ENCODE peak calls at places on chromosome 1, in eight cellular contexts. J is breast epithelium; C is left ventricle myocardium inferior; S is ovary; Y is CD4-positive, alpha-beta T cell; N is testis; G is heart left ventricle; A is HCT116. X is an unnamed sample.

GRCh38 chr1:157994081-157994581 is 686 bp downstream of the KIRREL1 start:
- DNase-seq in J (no peak), C (no peak), S (peak; percentile 59), Y (no peak), N (peak; percentile 38), G (no peak), A (no peak), X (no peak)

GRCh38 chr1:201790261-201790660 is 38.7 kb upstream of the IPO9 start:
- DNase-seq in J (no peak), C (no peak), S (no peak), Y (no peak), N (no peak), G (no peak), A (no peak), X (peak; percentile 33)

GRCh38 chr1:227391204-227391603 is 72.9 kb upstream of the CDC42BPA start:
- DNase-seq in J (no peak), C (no peak), S (no peak), Y (no peak), N (no peak), G (no peak), A (no peak), X (no peak)

GRCh38 chr1:24275510-24275909 is 43.6 kb upstream of the GRHL3 start:
- DNase-seq in J (no peak), C (no peak), S (no peak), Y (no peak), N (no peak), G (no peak), A (no peak), X (no peak)

GRCh38 chr1:87684194-87684593 is 355.5 kb downstream of the LMO4 start:
- DNase-seq in J (no peak), C (no peak), S (peak; percentile 15), Y (no peak), N (peak; percentile 39), G (no peak), A (no peak), X (no peak)

GRCh38 chr1:200530551-200531261 is 89.8 kb downstream of the KIF14 start:
- DNase-seq in J (no peak), C (no peak), S (no peak), Y (peak; percentile 53), N (no peak), G (no peak), A (no peak), X (no peak)

GRCh38 chr1:189662190-189662589 is 815.5 kb downstream of the BRINP3 start:
- DNase-seq in J (no peak), C (no peak), S (no peak), Y (no peak), N (no peak), G (no peak), A (peak; percentile 67), X (no peak)

GRCh38 chr1:230047114-230047865 is 19.7 kb upstream of the GALNT2 start:
- DNase-seq in J (no peak), C (no peak), S (no peak), Y (no peak), N (no peak), G (no peak), A (peak; percentile 6), X (no peak)

GRCh38 chr1:56095924-56096655 is 483.3 kb downstream of the PLPP3 start:
- DNase-seq in J (peak; percentile 24), C (no peak), S (no peak), Y (no peak), N (no peak), G (no peak), A (no peak), X (peak; percentile 65)

GRCh38 chr1:115142616-115143015 is 53.3 kb upstream of the TSPAN2 start:
- DNase-seq in J (no peak), C (peak; percentile 26), S (peak; percentile 14), Y (no peak), N (peak; percentile 44), G (no peak), A (no peak), X (no peak)

GRCh38 chr1:46619656-46620055 is 3.0 kb upstream of the MOB3C start:
- DNase-seq in J (no peak), C (no peak), S (no peak), Y (no peak), N (no peak), G (no peak), A (no peak), X (no peak)

GRCh38 chr1:172487550-172487949 is 43.7 kb upstream of the PIGC start:
- DNase-seq in J (no peak), C (no peak), S (no peak), Y (no peak), N (no peak), G (no peak), A (no peak), X (no peak)

GRCh38 chr1:112501810-112502641 is 6.7 kb upstream of the WNT2B start:
- DNase-seq in J (peak; percentile 49), C (peak; percentile 74), S (peak; percentile 84), Y (peak; percentile 17), N (peak; percentile 86), G (peak; percentile 82), A (no peak), X (peak; percentile 33)

GRCh38 chr1:151292207-151293030 is 10.3 kb downstream of the ZNF687 start:
- DNase-seq in J (no peak), C (no peak), S (no peak), Y (no peak), N (no peak), G (no peak), A (no peak), X (no peak)

GRCh38 chr1:192445849-192446489 is 129.2 kb downstream of the RGS21 start:
- DNase-seq in J (no peak), C (no peak), S (peak; percentile 11), Y (peak; percentile 42), N (peak; percentile 85), G (no peak), A (peak; percentile 15), X (no peak)

GRCh38 chr1:234262007-234262753 is 111.1 kb upstream of the COA6 start:
- DNase-seq in J (peak; percentile 40), C (no peak), S (no peak), Y (no peak), N (no peak), G (no peak), A (no peak), X (no peak)

GRCh38 chr1:234261545-234261944 is 111.7 kb upstream of the COA6 start:
- DNase-seq in J (no peak), C (no peak), S (no peak), Y (no peak), N (no peak), G (no peak), A (no peak), X (no peak)

GRCh38 chr1:234262754-234263105 is 110.5 kb upstream of the COA6 start:
- DNase-seq in J (no peak), C (no peak), S (no peak), Y (no peak), N (no peak), G (no peak), A (no peak), X (no peak)

GRCh38 chr1:234258071-234258470 is 115.2 kb upstream of the COA6 start:
- DNase-seq in J (no peak), C (no peak), S (no peak), Y (no peak), N (no peak), G (no peak), A (no peak), X (no peak)

DNA sequence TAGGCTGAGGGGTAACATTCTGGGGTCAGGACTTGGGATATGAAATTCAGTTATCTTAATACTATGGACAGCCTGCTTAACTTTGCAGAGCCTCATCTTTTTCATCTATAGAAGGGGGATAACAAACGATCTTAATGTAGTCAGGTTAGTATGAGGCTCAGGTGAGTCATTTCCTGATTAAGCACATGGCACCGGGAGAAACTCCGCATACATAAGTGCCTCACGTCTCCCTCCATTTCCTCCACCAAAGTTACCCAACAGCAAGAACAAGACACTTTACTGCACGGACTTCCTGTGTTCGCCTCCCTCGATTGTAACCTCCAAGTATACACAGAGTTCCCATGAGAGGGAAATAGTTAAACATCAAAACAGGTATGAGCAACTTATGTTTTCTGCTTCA is 112.7 kb upstream of the COA6 start:
- DNase-seq in J (no peak), C (no peak), S (no peak), Y (no peak), N (no peak), G (no peak), A (no peak), X (no peak)
- H3K27ac ChIP-seq in J (no peak overlapping the region), C (no peak overlapping the region), S (no peak overlapping the region), Y (no peak overlapping the region), N (no peak overlapping the region), G (no peak overlapping the region), A (no peak overlapping the region), X (no peak overlapping the region)

GRCh38 chr1:152460529-152460899 is 46.5 kb upstream of the CRNN start:
- DNase-seq in J (no peak), C (no peak), S (no peak), Y (no peak), N (no peak), G (no peak), A (no peak), X (no peak)
- TF ChIP-seq CTCF in J (peak; percentile 3), C (peak; percentile 0), S (no peak), Y (no peak), N (no peak), G (no peak), A (no peak), X (no peak)

GRCh38 chr1:94924967-94925366 is 1.9 kb downstream of the CNN3 start:
- DNase-seq in J (no peak), C (no peak), S (no peak), Y (no peak), N (no peak), G (no peak), A (no peak), X (no peak)

GRCh38 chr1:94925561-94926364 is 1.1 kb downstream of the CNN3 start:
- DNase-seq in J (peak; percentile 93), C (peak; percentile 69), S (peak; percentile 84), Y (peak; percentile 8), N (peak; percentile 67), G (peak; percentile 73), A (peak; percentile 72), X (peak; percentile 16)

GRCh38 chr1:94928293-94928939 is 1.5 kb upstream of the CNN3 start:
- DNase-seq in J (no peak), C (no peak), S (no peak), Y (no peak), N (no peak), G (no peak), A (no peak), X (no peak)

GRCh38 chr1:94927405-94928175 is 680 bp upstream of the CNN3 start:
- DNase-seq in J (peak; percentile 37), C (no peak), S (no peak), Y (no peak), N (peak; percentile 34), G (no peak), A (no peak), X (no peak)

DNA sequence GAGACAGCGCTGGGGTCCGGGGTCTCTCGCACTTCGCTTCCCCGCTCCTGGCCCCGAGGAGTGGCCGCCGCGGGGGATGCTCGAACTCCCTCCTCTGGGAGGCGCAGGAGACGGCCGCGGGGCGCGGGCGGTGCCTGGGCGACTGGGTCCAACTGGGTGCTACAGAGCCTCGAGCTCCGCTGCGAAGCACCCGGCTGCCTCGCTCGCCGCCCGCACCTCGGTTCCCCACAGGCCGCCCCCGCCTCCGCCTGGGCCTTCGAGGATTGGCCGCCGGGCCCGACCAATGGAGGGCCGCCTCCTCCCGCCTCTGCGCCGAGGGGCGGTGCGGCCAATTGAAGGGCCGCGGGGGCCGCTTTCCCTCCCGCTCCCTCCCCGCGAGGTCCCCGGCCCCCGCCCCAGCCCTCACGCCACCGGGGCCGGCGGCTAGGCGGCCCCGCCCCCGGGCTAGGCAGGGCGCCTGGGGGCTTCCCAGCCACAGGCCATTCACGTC is at the start of gene CNN3:
- DNase-seq in J (peak; percentile 92), C (peak; percentile 93), S (peak; percentile 96), Y (peak; percentile 35), N (peak; percentile 89), G (peak; percentile 96), A (peak; percentile 62), X (peak; percentile 65)
- H3K27ac ChIP-seq in J (peak within 1 kb of the TSS; percentile 99), C (peak within 1 kb of the TSS; percentile 95), S (peak within 1 kb of the TSS; percentile 99), Y (no peak within 1 kb of the TSS), N (peak within 1 kb of the TSS; percentile 95), G (peak within 1 kb of the TSS; percentile 100), A (peak within 1 kb of the TSS; percentile 89), X (peak within 1 kb of the TSS; percentile 88)

GRCh38 chr1:198072177-198072576 is 84.6 kb upstream of the NEK7 start:
- DNase-seq in J (no peak), C (no peak), S (no peak), Y (no peak), N (no peak), G (no peak), A (no peak), X (no peak)
- TF ChIP-seq CTCF in J (no peak), C (peak; percentile 46), S (no peak), Y (no peak), N (no peak), G (peak; percentile 40), A (peak; percentile 21), X (no peak)

X was measured in gastrocnemius medialis.